ENCODE peak calls at places on chromosomes 16 and 17, in five cellular contexts. U is HEK293T, R is midbrain, T is GM19239, L is body of pancreas. Q is an unnamed sample.

GRCh38 chr16:87200637-87201036 is 116.6 kb downstream of the C16orf95 start:
- DNase-seq in R (no peak), T (no peak), L (no peak), U (no peak), Q (no peak)

GRCh38 chr16:8596581-8596980 is 6.3 kb upstream of the TMEM114 start:
- DNase-seq in L (no peak), R (no peak), U (no peak), T (no peak), Q (no peak)

GRCh38 chr17:2722611-2723010 is 11.0 kb upstream of the CLUH start:
- DNase-seq in T (no peak), L (no peak), R (no peak), U (no peak), Q (no peak)

GRCh38 chr16:67525176-67525860 is 3.3 kb upstream of the RIPOR1 start:
- DNase-seq in R (no peak), L (no peak), U (no peak), T (no peak), Q (no peak)

GRCh38 chr17:45284176-45285140 is 22.6 kb upstream of the SPATA32 start:
- DNase-seq in R (no peak), T (no peak), L (no peak), U (no peak), Q (peak; percentile 34)

GRCh38 chr17:82228842-82229685 is at the start of gene SLC16A3:
- DNase-seq in L (no peak), T (peak; percentile 98), U (no peak), R (no peak), Q (peak; percentile 79)

GRCh38 chr16:75919664-75920063 is 193.4 kb upstream of the CPHXL start:
- DNase-seq in U (no peak), R (peak; percentile 26), L (peak; percentile 49), T (no peak), Q (no peak)

GRCh38 chr17:65170839-65171238 is 33.7 kb downstream of the RGS9 start:
- DNase-seq in T (no peak), R (peak; percentile 4), L (peak; percentile 84), U (no peak), Q (no peak)

GRCh38 chr16:14307623-14308356 is 236.7 kb downstream of the MRTFB start:
- DNase-seq in R (no peak), U (no peak), T (no peak), L (peak; percentile 73), Q (no peak)

GRCh38 chr16:69644790-69645189 is 79.0 kb downstream of the NFAT5 start:
- DNase-seq in U (no peak), R (no peak), T (no peak), L (no peak), Q (no peak)

GRCh38 chr16:89119161-89119621 is 25.5 kb downstream of the ACSF3 start:
- DNase-seq in R (no peak), L (no peak), T (no peak), U (no peak), Q (no peak)

GRCh38 chr17:15967706-15968399 is 22.9 kb downstream of the ADORA2B start:
- DNase-seq in L (no peak), U (no peak), T (no peak), R (no peak), Q (no peak)

GRCh38 chr16:4139968-4140367 is 23.7 kb upstream of the ADCY9 start:
- DNase-seq in T (no peak), U (no peak), R (no peak), L (no peak), Q (no peak)

GRCh38 chr17:45361451-45361850 is 44.6 kb upstream of the MAP3K14 start:
- DNase-seq in U (peak; percentile 1), L (no peak), R (no peak), T (no peak), Q (no peak)

GRCh38 chr17:81685108-81685507 is 1.3 kb downstream of the HGS start:
- DNase-seq in T (no peak), U (no peak), R (no peak), L (no peak), Q (no peak)